ENCODE peak calls at places on chromosomes 11 and 22, in five cellular contexts. W, L, M, C and R are unnamed samples.
A peak's percentile ranks its signal among the peaks of the same experiment; 100 is the strongest.

GRCh38 chr22:37259540-37260029 is 15.5 kb upstream of the RAC2 start:
- DNase-seq in W (peak; percentile 68), L (no peak), M (peak; percentile 85), C (peak; percentile 73), R (no peak)

GRCh38 chr11:134332189-134332631 is 422 bp downstream of the GLB1L2 start:
- DNase-seq in W (peak; percentile 28), L (no peak), M (peak; percentile 33), C (peak; percentile 85), R (no peak)

GRCh38 chr11:35162795-35163194 is 23.8 kb downstream of the CD44 start:
- DNase-seq in W (no peak), L (no peak), M (no peak), C (no peak), R (no peak)

GRCh38 chr22:30801695-30802094 is 107.0 kb downstream of the OSBP2 start:
- DNase-seq in W (no peak), L (no peak), M (no peak), C (no peak), R (no peak)

GRCh38 chr11:36300651-36301050 is 4.6 kb downstream of the PRR5L start:
- DNase-seq in W (no peak), L (no peak), M (no peak), C (peak; percentile 82), R (no peak)

GRCh38 chr22:42065408-42066132 is 5.0 kb downstream of the NAGA start:
- DNase-seq in W (no peak), L (no peak), M (peak; percentile 69), C (peak; percentile 53), R (no peak)

GRCh38 chr11:44774736-44775135 is 48.0 kb downstream of the TSPAN18 start:
- DNase-seq in W (no peak), L (peak; percentile 37), M (no peak), C (no peak), R (no peak)

GRCh38 chr22:40345271-40345670 is 1.0 kb upstream of the ADSL start:
- DNase-seq in W (no peak), L (no peak), M (no peak), C (no peak), R (no peak)

GRCh38 chr11:47359586-47359985 is 7.1 kb upstream of the MYBPC3 start:
- DNase-seq in W (no peak), L (no peak), M (no peak), C (peak; percentile 85), R (no peak)

GRCh38 chr11:129090056-129090455 is 102.1 kb downstream of the ARHGAP32 start:
- DNase-seq in W (no peak), L (no peak), M (no peak), C (no peak), R (no peak)

GRCh38 chr22:37818397-37819099 is 4.6 kb upstream of the GALR3 start:
- DNase-seq in W (peak; percentile 73), L (no peak), M (peak; percentile 77), C (peak; percentile 91), R (no peak)

GRCh38 chr11:71420455-71421241 is 27.5 kb downstream of the DHCR7 start:
- DNase-seq in W (peak; percentile 49), L (no peak), M (peak; percentile 69), C (no peak), R (peak; percentile 40)

GRCh38 chr11:61104963-61105362 is 2.7 kb downstream of the CD5 start:
- DNase-seq in W (no peak), L (no peak), M (no peak), C (peak; percentile 46), R (no peak)

GRCh38 chr11:126522152-126522551 is 166.7 kb downstream of the ST3GAL4 start:
- DNase-seq in W (no peak), L (no peak), M (no peak), C (peak; percentile 41), R (no peak)

GRCh38 chr22:44199866-44200265 is 19.1 kb downstream of the PARVG start:
- DNase-seq in W (no peak), L (no peak), M (no peak), C (no peak), R (no peak)

GRCh38 chr22:41952713-41953112 is 763 bp downstream of the SMIM45 start:
- DNase-seq in W (no peak), L (no peak), M (no peak), C (no peak), R (no peak)

GRCh38 chr11:48142886-48143285 is 73.7 kb upstream of the OR4B1 start:
- DNase-seq in W (no peak), L (no peak), M (no peak), C (no peak), R (no peak)

GRCh38 chr11:40100204-40100603 is 1359.2 kb downstream of the LRRC4C start:
- DNase-seq in W (no peak), L (no peak), M (peak; percentile 37), C (no peak), R (peak; percentile 75)

GRCh38 chr22:20644071-20644642 is 129.8 kb upstream of the SERPIND1 start:
- DNase-seq in W (no peak), L (no peak), M (peak; percentile 29), C (no peak), R (no peak)

GRCh38 chr11:87265132-87265531 is 227.4 kb downstream of the TMEM135 start:
- DNase-seq in W (no peak), L (no peak), M (no peak), C (no peak), R (no peak)

GRCh38 chr22:38843201-38843715 is 570 bp downstream of the NPTXR start:
- DNase-seq in W (peak; percentile 82), L (no peak), M (peak; percentile 85), C (peak; percentile 89), R (no peak)

GRCh38 chr22:24357547-24357946 is 69.9 kb upstream of the ADORA2A start:
- DNase-seq in W (no peak), L (no peak), M (peak; percentile 14), C (no peak), R (no peak)

GRCh38 chr22:40720538-40721256 is 41.4 kb downstream of the MCHR1 start:
- DNase-seq in W (no peak), L (no peak), M (no peak), C (no peak), R (no peak)

GRCh38 chr11:7413961-7414728 is 71.2 kb upstream of the OLFML1 start:
- DNase-seq in W (no peak), L (no peak), M (peak; percentile 40), C (no peak), R (no peak)

GRCh38 chr11:113314389-113315301 is at the start of gene TTC12:
- DNase-seq in W (peak; percentile 97), L (peak; percentile 93), M (peak; percentile 96), C (peak; percentile 98), R (no peak)

GRCh38 chr11:128346808-128347207 is 240.6 kb downstream of the ETS1 start:
- DNase-seq in W (no peak), L (no peak), M (no peak), C (no peak), R (no peak)

GRCh38 chr22:28027453-28028448 is 108.7 kb upstream of the PITPNB start:
- DNase-seq in W (no peak), L (no peak), M (no peak), C (peak; percentile 62), R (no peak)

GRCh38 chr22:29768052-29768680 is 997 bp downstream of the UQCR10 start:
- DNase-seq in W (no peak), L (no peak), M (no peak), C (no peak), R (no peak)

GRCh38 chr22:40819741-40820140 is 595 bp upstream of the SLC25A17 start:
- DNase-seq in W (no peak), L (no peak), M (no peak), C (no peak), R (no peak)

DNA sequence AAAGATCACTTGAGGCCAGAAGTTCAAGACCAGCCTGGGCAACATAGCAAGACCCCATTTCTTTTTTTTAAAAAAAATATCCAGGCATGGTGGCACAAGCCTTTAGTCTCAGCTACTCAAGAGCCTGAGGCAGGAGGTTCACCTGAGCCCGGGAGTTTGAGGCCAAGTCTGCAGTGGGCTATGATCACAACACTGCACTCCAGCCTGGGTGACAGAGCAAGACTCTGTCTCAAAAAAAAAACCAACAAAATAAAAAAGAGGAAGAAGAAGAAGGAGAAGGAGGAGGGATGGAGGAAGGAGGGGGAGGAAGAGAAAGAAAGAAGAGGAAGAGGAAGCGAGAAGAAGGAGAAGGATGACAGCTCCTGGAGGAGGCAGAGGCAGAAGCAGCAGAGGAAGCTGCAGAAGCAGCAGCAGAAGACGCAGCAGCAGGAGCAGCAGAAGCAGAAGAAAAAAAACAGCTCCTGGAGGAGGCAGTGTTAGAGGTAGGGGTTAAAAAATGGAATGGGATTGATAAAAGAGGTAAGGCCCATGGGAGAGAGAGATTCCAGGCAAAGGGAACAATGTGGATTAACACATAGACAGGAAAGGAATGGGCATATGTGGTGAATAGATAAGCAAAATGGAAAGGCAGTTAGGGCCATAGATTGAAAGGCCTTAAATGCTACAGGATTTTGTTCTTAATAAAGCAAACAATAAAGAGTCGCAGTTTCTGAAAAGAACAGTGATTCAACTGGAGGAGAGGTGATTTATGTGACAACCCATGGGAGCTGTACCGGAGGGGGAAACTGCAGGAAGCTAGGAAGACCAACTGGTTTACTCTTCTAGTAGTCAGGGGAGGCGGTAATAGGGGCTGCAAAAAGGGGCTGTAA is 10.9 kb downstream of the PRCP start:
- DNase-seq in W (no peak), L (no peak), M (peak; percentile 78), C (no peak), R (no peak)
- H3K4me3 ChIP-seq in W (no peak overlapping the region), L (no peak overlapping the region), M (no peak overlapping the region), C (peak overlapping the region; percentile 28), R (no peak overlapping the region)

DNA sequence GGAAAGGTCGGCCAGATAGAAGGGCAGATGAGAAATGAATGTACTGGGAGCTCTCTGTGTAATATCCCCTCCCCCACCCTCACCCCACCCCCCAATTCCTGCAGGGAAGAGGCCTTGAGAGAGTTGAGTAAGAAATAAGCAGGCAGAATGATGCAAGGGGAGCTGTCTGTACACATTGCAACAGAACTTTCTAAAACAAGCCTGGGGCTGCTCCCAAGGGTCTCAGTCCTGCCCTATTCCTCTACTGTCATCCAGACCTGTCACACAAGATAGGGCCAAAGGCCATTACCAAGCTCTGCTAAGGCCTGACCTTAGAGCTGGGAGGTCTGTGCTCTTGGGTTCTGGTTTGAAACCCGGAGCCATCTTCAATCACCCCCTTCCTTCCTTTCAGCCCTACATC is 5.7 kb upstream of the DGAT2 start:
- DNase-seq in W (no peak), L (no peak), M (no peak), C (no peak), R (peak; percentile 61)
- H3K27ac ChIP-seq in W (no peak overlapping the region), L (no peak overlapping the region), M (no peak overlapping the region), C (peak overlapping the region; percentile 79), R (peak overlapping the region; percentile 68)

GRCh38 chr22:50587407-50587806 is 4.8 kb upstream of the CHKB start:
- DNase-seq in W (no peak), L (no peak), M (no peak), C (peak; percentile 37), R (no peak)
- H3K4me3 ChIP-seq in W (no peak overlapping the region), L (no peak overlapping the region), M (no peak overlapping the region), C (no peak overlapping the region), R (no peak overlapping the region)

DNA sequence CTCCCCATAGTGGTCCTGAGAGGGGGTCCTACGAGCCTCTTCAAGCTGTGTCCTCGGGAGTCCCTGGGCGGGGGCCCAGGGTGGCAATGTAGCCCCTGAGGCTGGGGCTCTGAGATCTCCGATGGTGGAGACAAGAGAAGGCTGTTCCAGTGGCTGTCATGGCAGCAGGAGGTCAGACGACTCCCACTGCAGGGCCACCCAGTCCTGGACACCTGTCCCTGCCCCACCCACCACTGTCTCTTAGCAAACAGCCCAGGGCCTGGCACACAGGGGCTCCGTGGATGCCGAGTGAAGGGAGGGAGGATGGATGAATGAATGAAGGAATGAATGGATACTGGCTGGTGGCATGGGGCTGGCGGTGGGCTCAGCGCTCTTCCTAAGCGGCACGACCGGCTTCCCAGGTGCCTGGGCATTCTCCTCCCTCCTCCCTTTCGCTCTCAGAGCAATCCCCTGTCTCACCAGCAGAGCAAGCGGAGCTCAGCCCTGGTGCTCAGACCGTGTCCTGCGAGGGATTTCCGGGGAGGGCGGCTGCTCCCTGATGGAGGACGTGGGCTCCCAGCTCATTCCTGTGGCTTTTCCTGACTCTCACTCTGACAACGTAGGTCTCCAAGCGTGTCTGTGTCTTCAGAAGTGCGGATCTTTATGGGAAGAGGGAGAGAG is 1272.7 kb downstream of the BRD1 start:
- DNase-seq in W (no peak), L (no peak), M (peak; percentile 65), C (no peak), R (no peak)
- H3K27ac ChIP-seq in W (no peak overlapping the region), L (no peak overlapping the region), M (no peak overlapping the region), C (no peak overlapping the region), R (no peak overlapping the region)